ENCODE peak calls at places on chromosomes 6 and 20, in four cellular contexts. One of them, this sample, is unnamed.

GRCh38 chr6:165729307-165729936 is 66.4 kb upstream of the PDE10A start:
- DNase-seq in dorsolateral prefrontal cortex: no peak
- DNase-seq in ACHN: peak; percentile 40
- DNase-seq in small intestine: peak; percentile 16
- DNase-seq in this sample: peak; percentile 53

GRCh38 chr6:44062771-44063560 is 64.3 kb downstream of the MRPL14 start:
- DNase-seq in ACHN: no peak
- DNase-seq in small intestine: no peak
- DNase-seq in dorsolateral prefrontal cortex: peak; percentile 75
- DNase-seq in this sample: peak; percentile 70

GRCh38 chr6:107670792-107671199 is 153.3 kb downstream of the SCML4 start:
- DNase-seq in ACHN: no peak
- DNase-seq in dorsolateral prefrontal cortex: peak; percentile 44
- DNase-seq in small intestine: no peak
- DNase-seq in this sample: peak; percentile 39

GRCh38 chr6:84258866-84259265 is 31.4 kb upstream of the CEP162 start:
- DNase-seq in dorsolateral prefrontal cortex: no peak
- DNase-seq in ACHN: no peak
- DNase-seq in small intestine: no peak
- DNase-seq in this sample: no peak

GRCh38 chr20:58268936-58269619 is 40.4 kb upstream of the RAB22A start:
- DNase-seq in small intestine: no peak
- DNase-seq in ACHN: no peak
- DNase-seq in dorsolateral prefrontal cortex: no peak
- DNase-seq in this sample: peak; percentile 35

GRCh38 chr6:26594730-26595632 is 1.8 kb upstream of the ABT1 start:
- DNase-seq in small intestine: no peak
- DNase-seq in ACHN: no peak
- DNase-seq in dorsolateral prefrontal cortex: no peak
- DNase-seq in this sample: peak; percentile 70

GRCh38 chr20:37901667-37902503 is 1.0 kb upstream of the VSTM2L start:
- DNase-seq in dorsolateral prefrontal cortex: peak; percentile 48
- DNase-seq in small intestine: peak; percentile 34
- DNase-seq in ACHN: peak; percentile 69
- DNase-seq in this sample: no peak

GRCh38 chr6:41941280-41942044 is at the start of gene CCND3:
- DNase-seq in small intestine: peak; percentile 92
- DNase-seq in ACHN: peak; percentile 93
- DNase-seq in dorsolateral prefrontal cortex: peak; percentile 91
- DNase-seq in this sample: peak; percentile 95

GRCh38 chr20:33130553-33130952 is 37.4 kb upstream of the BPIFA2 start:
- DNase-seq in small intestine: no peak
- DNase-seq in ACHN: no peak
- DNase-seq in dorsolateral prefrontal cortex: no peak
- DNase-seq in this sample: no peak

GRCh38 chr6:25442898-25443297 is 163.7 kb downstream of the CARMIL1 start:
- DNase-seq in ACHN: no peak
- DNase-seq in dorsolateral prefrontal cortex: no peak
- DNase-seq in small intestine: no peak
- DNase-seq in this sample: no peak

GRCh38 chr6:122696853-122697252 is 82.7 kb upstream of the FABP7 start:
- DNase-seq in ACHN: no peak
- DNase-seq in small intestine: no peak
- DNase-seq in dorsolateral prefrontal cortex: no peak
- DNase-seq in this sample: no peak

GRCh38 chr6:30283761-30284160 is 43.0 kb upstream of the TRIM39 start:
- DNase-seq in small intestine: no peak
- DNase-seq in dorsolateral prefrontal cortex: no peak
- DNase-seq in ACHN: peak; percentile 3
- DNase-seq in this sample: no peak

GRCh38 chr6:111980979-111981378 is 72.9 kb upstream of the CCN6 start:
- DNase-seq in small intestine: no peak
- DNase-seq in dorsolateral prefrontal cortex: no peak
- DNase-seq in ACHN: no peak
- DNase-seq in this sample: no peak